ENCODE peak calls at places on chromosomes 12 and 14, in four cellular contexts. R, Y, S and W are unnamed samples.

GRCh38 chr14:63614964-63615363 is 26.7 kb downstream of the WDR89 start:
- DNase-seq in Y (peak), R (no peak), S (no peak), W (no peak)

GRCh38 chr12:26205946-26206345 is 10.6 kb downstream of the SSPN start:
- DNase-seq in Y (no peak), R (no peak), S (peak), W (no peak)

GRCh38 chr12:1531654-1532366 is 62.6 kb downstream of the FBXL14 start:
- DNase-seq in Y (no peak), S (no peak), R (no peak), W (no peak)

GRCh38 chr14:105137481-105138020 is 31.0 kb downstream of the JAG2 start:
- DNase-seq in R (no peak), S (no peak), Y (no peak), W (no peak)

GRCh38 chr12:82688035-82688501 is 1.4 kb downstream of the TMTC2 start:
- DNase-seq in S (no peak), R (no peak), Y (no peak), W (no peak)

GRCh38 chr14:103131580-103131979 is 8.3 kb downstream of the TNFAIP2 start:
- DNase-seq in Y (no peak), S (no peak), R (no peak), W (no peak)

GRCh38 chr14:50955373-50956043 is 11.2 kb upstream of the PYGL start:
- DNase-seq in S (no peak), R (no peak), Y (peak), W (no peak)

GRCh38 chr12:8622681-8623080 is 10.0 kb upstream of the AICDA start:
- DNase-seq in R (no peak), S (no peak), Y (no peak), W (no peak)

GRCh38 chr12:124168016-124168415 is 126.9 kb upstream of the RFLNA start:
- DNase-seq in S (no peak), Y (no peak), R (no peak), W (no peak)

GRCh38 chr12:114918535-114919233 is 234.7 kb upstream of the TBX3 start:
- DNase-seq in R (no peak), Y (peak), S (no peak), W (no peak)

GRCh38 chr12:12266389-12266872 is 413 bp downstream of the LRP6 start:
- DNase-seq in S (no peak), R (peak), Y (no peak), W (no peak)

GRCh38 chr12:130765186-130765659 is 49.1 kb upstream of the RIMBP2 start:
- DNase-seq in R (no peak), Y (no peak), S (no peak), W (no peak)

GRCh38 chr12:121789233-121789781 is 4.2 kb downstream of the RHOF start:
- DNase-seq in R (peak), Y (no peak), S (no peak), W (no peak)

GRCh38 chr12:57381693-57382220 is 49.1 kb downstream of the R3HDM2 start:
- DNase-seq in S (no peak), Y (no peak), R (no peak), W (no peak)